ENCODE peak calls at places on chromosomes 11 and 22, in five cellular contexts. Z is right lobe of liver; R is CD8-positive, alpha-beta T cell; C is GM13977; I is HFFc6. Y is an unnamed sample.

GRCh38 chr22:45207533-45207932 is 33.2 kb downstream of the KIAA0930 start:
- DNase-seq in Z (no peak), R (no peak), C (no peak), I (no peak), Y (no peak)

GRCh38 chr11:16777576-16777975 is 39.1 kb downstream of the C11orf58 start:
- DNase-seq in Z (no peak), R (no peak), C (no peak), I (no peak), Y (no peak)

GRCh38 chr11:18171377-18172000 is 1.1 kb upstream of the MRGPRX4 start:
- DNase-seq in Z (peak), R (no peak), C (no peak), I (peak), Y (no peak)

GRCh38 chr11:122163420-122163819 is 47.4 kb upstream of the BLID start:
- DNase-seq in Z (no peak), R (no peak), C (no peak), I (peak), Y (no peak)

GRCh38 chr11:72764503-72764902 is 12.3 kb upstream of the ARAP1 start:
- DNase-seq in Z (no peak), R (no peak), C (no peak), I (no peak), Y (no peak)

GRCh38 chr11:74442601-74443000 is 24.7 kb downstream of the KCNE3 start:
- DNase-seq in Z (no peak), R (no peak), C (no peak), I (no peak), Y (no peak)

GRCh38 chr11:105144887-105145286 is 5.3 kb upstream of the CARD18 start:
- DNase-seq in Z (no peak), R (no peak), C (no peak), I (peak), Y (no peak)

GRCh38 chr22:27372969-27373670 is 428.4 kb downstream of the MN1 start:
- DNase-seq in Z (no peak), R (no peak), C (no peak), I (no peak), Y (no peak)

GRCh38 chr22:42299586-42300285 is 29.3 kb upstream of the TCF20 start:
- DNase-seq in Z (no peak), R (peak), C (peak), I (no peak), Y (peak)

GRCh38 chr22:26534874-26535470 is 22.7 kb upstream of the TFIP11 start:
- DNase-seq in Z (no peak), R (no peak), C (no peak), I (no peak), Y (peak)

DNA sequence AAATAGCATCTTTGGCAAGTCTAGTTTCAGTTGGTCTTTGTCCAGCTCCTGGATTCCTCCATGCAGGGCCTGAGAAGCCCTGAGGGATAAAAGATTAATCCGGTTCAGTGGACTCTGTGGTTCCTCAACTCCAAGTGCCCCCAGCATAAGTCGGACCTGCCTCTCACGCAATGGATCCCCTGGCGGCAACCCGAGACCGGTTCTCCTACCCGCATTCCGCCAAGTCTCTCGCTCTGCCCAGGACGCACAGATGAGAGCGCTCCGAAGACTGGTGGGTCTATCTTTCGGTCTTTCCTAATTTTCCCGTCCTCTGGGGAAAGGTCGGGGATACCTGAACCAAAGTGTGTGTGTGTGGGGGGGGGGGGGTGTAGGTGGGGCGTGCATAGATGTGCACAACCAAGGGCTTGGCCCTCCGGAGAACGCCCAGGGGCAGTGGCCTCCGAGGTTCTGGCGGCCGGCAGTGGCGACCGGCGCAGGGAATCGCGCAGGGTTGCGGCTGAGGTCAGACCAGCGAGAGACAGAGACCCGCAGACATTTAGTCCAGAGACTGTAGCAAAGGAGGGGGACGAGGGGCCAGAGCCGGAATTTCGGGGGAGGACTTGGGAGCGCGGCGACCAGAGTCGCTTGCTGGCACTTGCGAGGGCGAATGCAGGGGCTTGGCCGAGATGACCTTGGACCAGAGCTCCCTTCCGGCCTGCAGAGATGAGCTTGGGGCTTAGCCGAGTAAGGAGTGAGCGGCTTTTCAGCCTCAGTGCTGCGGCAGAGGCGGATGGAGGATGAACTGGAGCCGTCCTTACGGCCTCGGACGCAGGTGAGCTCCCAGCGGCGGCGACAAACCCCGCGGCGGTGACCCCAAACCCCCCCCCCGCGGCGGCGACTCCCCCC is 712 bp upstream of the SLC2A11 start:
- DNase-seq in Z (no peak), R (no peak), C (no peak), I (peak), Y (no peak)
- TF ChIP-seq CTCF in Z (no peak), R (no peak), C (no peak), I (no peak), Y (no peak)

GRCh38 chr22:21104126-21104691 is 58.5 kb downstream of the LRRC74B start:
- DNase-seq in Z (no peak), R (no peak), C (no peak), I (no peak), Y (no peak)
- TF ChIP-seq CTCF in Z (no peak), R (no peak), C (no peak), I (peak), Y (no peak)

GRCh38 chr11:125056931-125057330 is 6.2 kb upstream of the SLC37A2 start:
- DNase-seq in Z (no peak), R (no peak), C (no peak), I (no peak), Y (no peak)
- TF ChIP-seq CTCF in Z (no peak), R (no peak), C (no peak), I (no peak), Y (no peak)

DNA sequence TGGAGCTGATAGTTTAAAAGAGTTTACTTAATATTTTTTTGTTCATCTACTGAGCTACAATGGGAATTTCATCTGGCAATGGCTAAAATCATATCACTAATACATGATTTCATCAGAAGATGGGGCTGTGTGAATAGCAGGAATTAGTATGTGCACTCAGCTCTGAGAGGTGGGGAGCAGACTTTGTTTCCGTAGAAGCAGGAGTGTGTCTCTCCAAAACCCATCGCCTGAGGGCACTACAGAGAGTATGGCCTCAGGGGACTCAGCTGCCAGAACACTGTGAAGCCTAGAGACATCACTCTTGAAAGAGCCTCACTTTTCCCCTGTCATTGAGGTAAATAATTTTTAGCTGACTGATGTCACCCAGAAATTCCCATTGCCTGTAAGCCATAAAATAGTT is 261.4 kb upstream of the ISX start:
- DNase-seq in Z (no peak), R (no peak), C (no peak), I (no peak), Y (no peak)
- TF ChIP-seq CTCF in Z (no peak), R (no peak), C (no peak), I (no peak), Y (no peak)

GRCh38 chr11:67307545-67308001 is 4.2 kb downstream of the SSH3 start:
- DNase-seq in Z (peak), R (no peak), C (no peak), I (no peak), Y (no peak)
- TF ChIP-seq CTCF in Z (no peak), R (no peak), C (no peak), I (no peak), Y (no peak)

GRCh38 chr22:28800308-28801041 is at the start of gene XBP1:
- DNase-seq in Z (peak), R (peak), C (peak), I (peak), Y (peak)

GRCh38 chr22:28801845-28802594 is 1.7 kb upstream of the XBP1 start:
- DNase-seq in Z (peak), R (no peak), C (peak), I (no peak), Y (peak)

GRCh38 chr22:28799125-28799833 is 1.1 kb downstream of the XBP1 start:
- DNase-seq in Z (no peak), R (no peak), C (peak), I (peak), Y (peak)

GRCh38 chr22:28799834-28800307 is 498 bp downstream of the XBP1 start:
- DNase-seq in Z (peak), R (no peak), C (no peak), I (peak), Y (peak)

DNA sequence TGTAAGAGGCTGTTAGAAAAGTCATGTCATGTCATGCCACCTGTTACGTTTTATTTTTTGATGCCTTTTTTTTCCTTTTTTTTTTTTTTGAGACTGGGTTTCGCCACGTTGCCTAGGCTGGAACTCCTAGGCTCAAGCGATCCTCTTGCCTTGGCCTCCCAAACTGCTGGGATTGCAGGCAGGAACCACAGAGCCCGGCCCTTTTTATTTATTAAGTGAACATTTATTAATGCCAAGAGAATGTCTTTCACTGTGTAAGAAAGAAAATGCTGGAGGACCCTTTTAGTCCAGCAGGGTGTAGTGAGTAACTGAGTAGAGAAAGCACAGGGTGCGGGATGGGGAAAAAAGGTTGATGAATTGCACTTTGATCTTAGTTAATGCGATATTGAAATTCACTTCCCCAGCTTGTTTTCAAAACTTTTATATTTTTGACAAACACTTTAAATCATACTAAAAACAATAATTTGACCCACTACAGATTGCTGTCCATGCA is 2.3 kb upstream of the XBP1 start:
- DNase-seq in Z (no peak), R (no peak), C (no peak), I (no peak), Y (no peak)
- TF ChIP-seq CTCF in Z (peak), R (no peak), C (peak), I (peak), Y (no peak)

GRCh38 chr11:20387262-20388095 is at the start of gene PRMT3:
- DNase-seq in Z (peak), R (peak), C (peak), I (peak), Y (peak)
- TF ChIP-seq CTCF in Z (peak), R (no peak), C (no peak), I (peak), Y (no peak)